ENCODE peak calls at places on chromosome 22, in nine cellular contexts. Y is transverse colon, B is endothelial cell of umbilical vein, D is brain microvascular endothelial cell, J is cardiac muscle cell, M is Caco-2, O is foreskin fibroblast, W is Peyer's patch, Z is IMR-90. S is an unnamed sample.

GRCh38 chr22:37148031-37148651 is 1.6 kb downstream of the IL2RB start:
- DNase-seq in O (no peak), B (no peak), D (no peak), W (no peak), J (no peak), Y (no peak), M (no peak), Z (no peak), S (no peak)

GRCh38 chr22:41201146-41201545 is 4.0 kb upstream of the L3MBTL2 start:
- DNase-seq in Z (no peak), J (no peak), O (no peak), M (no peak), Y (no peak), W (no peak), B (no peak), D (no peak), S (peak; percentile 29)

GRCh38 chr22:25754527-25755202 is 12.7 kb downstream of the MYO18B start:
- DNase-seq in M (no peak), J (peak; percentile 85), Z (peak; percentile 80), O (peak; percentile 46), D (peak; percentile 96), Y (peak; percentile 38), W (no peak), B (peak; percentile 48), S (no peak)

GRCh38 chr22:23397008-23397617 is 183.0 kb downstream of the IGLL1 start:
- DNase-seq in B (no peak), Z (no peak), D (no peak), M (no peak), W (peak; percentile 36), J (no peak), Y (no peak), O (no peak), S (no peak)

GRCh38 chr22:39567135-39567946 is 3.2 kb upstream of the CACNA1I start:
- DNase-seq in Y (peak; percentile 19), Z (no peak), J (no peak), M (no peak), B (no peak), D (no peak), O (no peak), W (no peak), S (no peak)

GRCh38 chr22:50737728-50738648 is at the start of gene ACR:
- DNase-seq in J (no peak), B (no peak), Z (no peak), O (no peak), M (peak; percentile 23), Y (no peak), D (no peak), W (peak; percentile 29), S (no peak)

GRCh38 chr22:50139843-50140415 is 30.6 kb upstream of the PANX2 start:
- DNase-seq in W (no peak), Z (no peak), B (no peak), D (no peak), M (no peak), O (no peak), Y (no peak), J (no peak), S (no peak)

GRCh38 chr22:49971232-49972162 is 10.9 kb downstream of the PIM3 start:
- DNase-seq in Z (no peak), W (peak; percentile 97), J (peak; percentile 72), O (peak; percentile 88), D (peak; percentile 9), M (peak; percentile 90), B (no peak), Y (peak; percentile 92), S (peak; percentile 53)

GRCh38 chr22:38963872-38964271 is 6.5 kb downstream of the APOBEC3A start:
- DNase-seq in O (no peak), Y (peak; percentile 94), B (no peak), J (no peak), D (no peak), W (peak; percentile 95), Z (no peak), M (peak; percentile 85), S (no peak)

GRCh38 chr22:47612136-47612910 is 849.9 kb downstream of the TBC1D22A start:
- DNase-seq in J (no peak), M (no peak), B (no peak), W (peak; percentile 37), O (no peak), D (no peak), Z (no peak), Y (no peak), S (no peak)

DNA sequence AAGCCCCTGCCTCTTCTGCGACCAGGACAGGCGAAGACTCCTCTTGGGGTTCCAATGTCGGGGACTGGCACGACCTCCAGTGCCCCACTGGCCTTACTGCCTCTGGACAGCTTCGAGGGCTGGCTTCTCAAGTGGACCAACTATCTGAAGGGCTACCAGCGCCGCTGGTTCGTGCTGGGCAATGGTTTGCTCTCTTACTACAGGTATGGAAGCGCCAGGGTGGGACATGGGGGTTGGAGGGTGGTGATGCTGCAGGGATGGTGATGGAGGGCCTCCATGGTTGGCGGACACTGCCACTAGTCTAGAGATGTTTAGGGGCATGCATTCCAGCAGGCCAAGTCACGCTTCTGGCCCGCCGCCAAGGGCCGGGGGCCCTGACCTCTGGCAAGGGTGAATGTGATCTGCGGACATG is 683 bp downstream of the OSBP2 start:
- DNase-seq in Y (no peak), B (no peak), Z (no peak), W (no peak), J (no peak), M (no peak), D (no peak), O (no peak), S (no peak)
- H3K4me3 ChIP-seq in Y (peak overlapping the region; percentile 90), B (peak overlapping the region; percentile 61), Z (peak overlapping the region; percentile 61), W (peak overlapping the region; percentile 54), J (peak overlapping the region; percentile 49), M (peak overlapping the region; percentile 63), D (peak overlapping the region; percentile 58), O (peak overlapping the region; percentile 59), S (no peak overlapping the region)

DNA sequence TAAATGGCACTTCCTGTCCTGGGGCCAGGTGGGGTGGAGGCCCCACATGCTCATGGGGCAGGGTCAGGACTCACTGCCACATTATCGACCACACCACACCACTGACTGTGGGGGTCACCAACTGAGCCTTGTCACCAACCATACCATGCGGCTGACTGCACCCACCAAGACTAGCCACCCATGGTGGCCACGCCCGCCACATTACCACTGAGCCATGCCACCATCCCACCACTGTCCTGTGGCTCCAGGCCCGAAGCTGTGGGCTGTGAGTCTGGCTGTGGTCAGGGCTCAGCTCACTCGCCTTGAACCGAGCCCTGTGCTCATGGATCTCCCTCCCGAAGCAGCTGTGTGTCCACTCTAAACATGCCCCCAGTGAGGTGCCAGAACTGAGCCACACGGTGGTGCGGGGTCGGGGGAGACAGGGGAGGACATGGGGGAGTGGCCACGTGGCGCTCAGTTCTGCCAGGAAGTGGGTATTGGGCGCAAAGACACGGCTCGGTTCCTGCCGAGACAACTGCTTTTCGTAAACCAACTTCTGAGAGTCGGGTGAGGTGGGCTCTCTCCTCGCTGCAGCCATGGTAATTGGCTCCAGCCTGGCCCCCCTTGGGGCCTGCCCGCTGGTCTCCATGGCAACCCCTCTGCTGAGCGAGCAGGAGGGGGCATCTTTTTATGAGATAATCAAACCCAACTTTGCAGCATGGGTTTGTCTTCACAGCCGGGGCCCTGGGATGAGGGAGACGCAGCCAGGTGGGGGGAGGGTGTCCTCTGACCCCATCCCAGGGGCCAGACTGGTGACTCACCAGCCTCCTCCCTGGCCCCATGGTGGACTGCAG is 23.2 kb downstream of the RTN4R start:
- DNase-seq in W (no peak), Y (peak; percentile 17), O (no peak), B (no peak), Z (no peak), D (no peak), J (no peak), M (no peak), S (no peak)
- H3K4me3 ChIP-seq in W (no peak overlapping the region), Y (no peak overlapping the region), O (no peak overlapping the region), B (no peak overlapping the region), Z (no peak overlapping the region), D (no peak overlapping the region), J (no peak overlapping the region), M (no peak overlapping the region), S (no peak overlapping the region)

GRCh38 chr22:28128827-28129226 is 209.8 kb upstream of the PITPNB start:
- DNase-seq in M (no peak), Z (no peak), W (no peak), O (no peak), B (no peak), D (no peak), Y (no peak), J (no peak), S (peak; percentile 2)

GRCh38 chr22:28132466-28132865 is 213.4 kb upstream of the PITPNB start:
- DNase-seq in D (no peak), W (no peak), M (no peak), O (no peak), J (no peak), B (no peak), Z (no peak), Y (no peak), S (no peak)

GRCh38 chr22:28123989-28124766 is 205.1 kb upstream of the PITPNB start:
- DNase-seq in Z (no peak), J (no peak), Y (no peak), B (no peak), O (no peak), M (no peak), D (no peak), W (no peak), S (no peak)

GRCh38 chr22:28129319-28129962 is 210.4 kb upstream of the PITPNB start:
- DNase-seq in B (no peak), M (no peak), D (no peak), W (no peak), Y (no peak), O (no peak), Z (no peak), J (no peak), S (peak; percentile 17)
- H3K4me3 ChIP-seq in B (no peak overlapping the region), M (no peak overlapping the region), D (no peak overlapping the region), W (no peak overlapping the region), Y (no peak overlapping the region), O (no peak overlapping the region), Z (no peak overlapping the region), J (no peak overlapping the region), S (no peak overlapping the region)

GRCh38 chr22:17972385-17973181 is 51.8 kb downstream of the MICAL3 start:
- DNase-seq in Y (no peak), D (peak; percentile 33), O (peak; percentile 64), J (peak; percentile 92), W (no peak), M (peak; percentile 51), Z (peak; percentile 85), B (peak; percentile 63), S (peak; percentile 86)

GRCh38 chr22:17971711-17972110 is 52.6 kb downstream of the MICAL3 start:
- DNase-seq in W (no peak), Z (no peak), M (no peak), D (no peak), J (no peak), B (no peak), Y (no peak), O (no peak), S (no peak)

GRCh38 chr22:17974087-17974486 is 50.3 kb downstream of the MICAL3 start:
- DNase-seq in O (no peak), J (peak; percentile 49), Z (no peak), D (no peak), Y (no peak), B (no peak), W (no peak), M (no peak), S (peak; percentile 87)

GRCh38 chr22:17974703-17975372 is 49.5 kb downstream of the MICAL3 start:
- DNase-seq in D (no peak), Y (no peak), O (no peak), J (no peak), W (no peak), B (no peak), Z (no peak), M (no peak), S (no peak)

DNA sequence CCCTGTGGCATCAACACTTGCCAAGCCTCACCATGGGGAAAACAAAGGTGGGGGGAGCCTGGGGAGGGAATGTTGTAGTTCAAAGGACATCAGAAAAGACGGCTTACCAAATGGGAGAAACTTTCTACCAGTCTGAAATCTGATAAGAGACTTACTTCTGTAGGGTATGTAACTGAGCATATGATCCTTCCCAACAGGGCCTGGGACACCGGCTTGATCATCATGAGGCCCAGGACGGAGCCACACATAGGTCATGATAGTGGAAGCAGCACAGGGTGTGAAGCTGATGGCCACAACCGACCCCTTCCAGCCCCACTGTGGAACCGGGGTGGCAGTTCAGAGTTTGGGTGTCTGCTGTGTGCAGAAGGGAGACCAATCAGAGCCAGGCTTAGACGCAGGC is 51.1 kb downstream of the MICAL3 start:
- DNase-seq in Y (no peak), D (no peak), J (no peak), Z (no peak), O (no peak), W (no peak), B (no peak), M (no peak), S (no peak)
- H3K4me3 ChIP-seq in Y (no peak overlapping the region), D (no peak overlapping the region), J (no peak overlapping the region), Z (no peak overlapping the region), O (no peak overlapping the region), W (no peak overlapping the region), B (no peak overlapping the region), M (no peak overlapping the region), S (no peak overlapping the region)

S was measured in trophoblast cell.